ENCODE peak calls at places on chromosomes 12 and 14, in four cellular contexts. Y is Right ventricle myocardium inferior; J is KBM-7; B is central memory CD4-positive, alpha-beta T cell. W is an unnamed sample.

GRCh38 chr12:57632898-57633825 is at the start of gene B4GALNT1:
- DNase-seq in Y (peak), J (peak), B (peak), W (no peak)

GRCh38 chr14:104800600-104801283 is at the start of gene ZBTB42:
- DNase-seq in Y (peak), J (peak), B (peak), W (peak)

GRCh38 chr12:115306380-115306779 is 622.4 kb upstream of the TBX3 start:
- DNase-seq in Y (no peak), J (no peak), B (no peak), W (no peak)

GRCh38 chr14:80212025-80212402 is 710 bp upstream of the DIO2 start:
- DNase-seq in Y (no peak), J (peak), B (no peak), W (no peak)

GRCh38 chr14:69346710-69347109 is 51.4 kb downstream of the ERH start:
- DNase-seq in Y (no peak), J (peak), B (no peak), W (no peak)

GRCh38 chr12:48198619-48198973 is 4.5 kb downstream of the OR10AD1 start:
- DNase-seq in Y (no peak), J (no peak), B (no peak), W (no peak)

GRCh38 chr12:75479963-75480461 is 543 bp upstream of the GLIPR1 start:
- DNase-seq in Y (no peak), J (no peak), B (peak), W (no peak)

GRCh38 chr14:83133986-83134664 is 1600.5 kb upstream of the SEL1L start:
- DNase-seq in Y (no peak), J (no peak), B (no peak), W (no peak)

GRCh38 chr12:6899837-6900519 is 4.6 kb upstream of the LRRC23 start:
- DNase-seq in Y (peak), J (peak), B (no peak), W (no peak)

GRCh38 chr14:77707355-77707723 is 484 bp downstream of the ALKBH1 start:
- DNase-seq in Y (no peak), J (peak), B (no peak), W (peak)

GRCh38 chr12:106369624-106370346 is 12.2 kb downstream of the POLR3B start:
- DNase-seq in Y (no peak), J (no peak), B (no peak), W (no peak)

GRCh38 chr12:7433276-7433822 is 10.6 kb downstream of the CD163L1 start:
- DNase-seq in Y (no peak), J (no peak), B (no peak), W (no peak)

GRCh38 chr14:71748196-71748595 is 184.0 kb upstream of the RGS6 start:
- DNase-seq in Y (no peak), J (no peak), B (no peak), W (no peak)

GRCh38 chr12:47650469-47650868 is 55.4 kb downstream of the RPAP3 start:
- DNase-seq in Y (no peak), J (peak), B (no peak), W (no peak)

GRCh38 chr12:29782821-29783772 is 645 bp downstream of the TMTC1 start:
- DNase-seq in Y (peak), J (no peak), B (no peak), W (no peak)

GRCh38 chr14:92755495-92755894 is 7.1 kb upstream of the LGMN start:
- DNase-seq in Y (no peak), J (no peak), B (no peak), W (no peak)

GRCh38 chr12:24069532-24070395 is 120.3 kb upstream of the SOX5 start:
- DNase-seq in Y (no peak), J (no peak), B (no peak), W (no peak)

GRCh38 chr12:98352218-98352811 is 163.1 kb upstream of the TMPO start:
- DNase-seq in Y (no peak), J (no peak), B (no peak), W (no peak)

GRCh38 chr14:73238941-73239340 is 1.6 kb downstream of the PAPLN start:
- DNase-seq in Y (no peak), J (no peak), B (no peak), W (no peak)

GRCh38 chr14:102929349-102930137 is 7.1 kb downstream of the AMN start:
- DNase-seq in Y (no peak), J (no peak), B (no peak), W (no peak)

GRCh38 chr12:8052679-8053078 is 13.5 kb downstream of the C3AR1 start:
- DNase-seq in Y (peak), J (peak), B (no peak), W (no peak)

GRCh38 chr14:104774453-104775072 is 21.0 kb downstream of the AKT1 start:
- DNase-seq in Y (no peak), J (no peak), B (no peak), W (peak)

GRCh38 chr12:88298761-88299242 is 156.7 kb downstream of the TMTC3 start:
- DNase-seq in Y (no peak), J (no peak), B (no peak), W (peak)

GRCh38 chr12:25583545-25583944 is 30.5 kb upstream of the LMNTD1 start:
- DNase-seq in Y (no peak), J (no peak), B (no peak), W (no peak)

GRCh38 chr14:47103781-47104180 is 452.2 kb upstream of the RPL10L start:
- DNase-seq in Y (no peak), J (no peak), B (no peak), W (no peak)

GRCh38 chr12:64400041-64400440 is 4.2 kb upstream of the XPOT start:
- DNase-seq in Y (no peak), J (no peak), B (peak), W (no peak)

GRCh38 chr14:89609701-89610100 is 192.7 kb upstream of the FOXN3 start:
- DNase-seq in Y (no peak), J (no peak), B (no peak), W (no peak)

GRCh38 chr12:127230843-127231260 is 1036.1 kb upstream of the TMEM132C start:
- DNase-seq in Y (no peak), J (no peak), B (no peak), W (no peak)

GRCh38 chr12:48681416-48681737 is 661 bp downstream of the KANSL2 start:
- DNase-seq in Y (no peak), J (no peak), B (no peak), W (peak)

GRCh38 chr12:116391501-116391900 is 114.0 kb upstream of the MED13L start:
- DNase-seq in Y (no peak), J (no peak), B (no peak), W (no peak)

GRCh38 chr12:132392389-132393244 is 63.2 kb upstream of the GALNT9 start:
- DNase-seq in Y (peak), J (no peak), B (no peak), W (no peak)

GRCh38 chr14:55052259-55052930 is 948 bp downstream of the MAPK1IP1L start:
- DNase-seq in Y (no peak), J (no peak), B (no peak), W (no peak)

GRCh38 chr14:62692490-62693106 is 352.7 kb downstream of the KCNH5 start:
- DNase-seq in Y (no peak), J (no peak), B (no peak), W (no peak)

GRCh38 chr12:65540140-65540539 is 261.7 kb downstream of the MSRB3 start:
- DNase-seq in Y (no peak), J (no peak), B (no peak), W (no peak)

GRCh38 chr12:51972849-51973273 is 21.4 kb downstream of the ACVR1B start:
- DNase-seq in Y (no peak), J (peak), B (peak), W (no peak)

GRCh38 chr12:31440134-31440533 is 114.2 kb upstream of the SINHCAF start:
- DNase-seq in Y (no peak), J (no peak), B (no peak), W (no peak)

W was measured in LNCaP clone FGC.